ENCODE peak calls at places on chromosomes 7 and 10, in seven cellular contexts. G, Q, W, P, D, E and J are unnamed samples.

GRCh38 chr7:73647725-73648592 is 19.7 kb upstream of the VPS37D start:
- DNase-seq in G (peak; percentile 41), Q (no peak), W (no peak), P (no peak), D (peak; percentile 95), E (no peak), J (peak; percentile 33)

GRCh38 chr7:114540291-114540690 is 125.7 kb downstream of the FOXP2 start:
- DNase-seq in G (no peak), Q (no peak), W (no peak), P (no peak), D (no peak), E (no peak), J (no peak)

GRCh38 chr7:45446195-45446944 is 127.8 kb upstream of the ADCY1 start:
- DNase-seq in G (no peak), Q (no peak), W (no peak), P (peak; percentile 54), D (no peak), E (peak; percentile 12), J (no peak)

GRCh38 chr7:159099217-159099655 is 45.4 kb downstream of the VIPR2 start:
- DNase-seq in G (no peak), Q (no peak), W (no peak), P (no peak), D (no peak), E (no peak), J (no peak)

GRCh38 chr10:112361951-112362770 is 11.8 kb upstream of the ACSL5 start:
- DNase-seq in G (no peak), Q (no peak), W (no peak), P (peak; percentile 30), D (peak; percentile 63), E (peak; percentile 48), J (no peak)

GRCh38 chr7:47625861-47626444 is 44.0 kb upstream of the TNS3 start:
- DNase-seq in G (no peak), Q (no peak), W (no peak), P (no peak), D (no peak), E (no peak), J (no peak)

GRCh38 chr10:99172130-99172738 is 63.4 kb downstream of the HPSE2 start:
- DNase-seq in G (peak; percentile 39), Q (peak; percentile 11), W (no peak), P (no peak), D (peak; percentile 48), E (peak; percentile 78), J (no peak)

GRCh38 chr10:126315471-126316177 is 72.7 kb downstream of the ADAM12 start:
- DNase-seq in G (no peak), Q (peak; percentile 86), W (no peak), P (peak; percentile 94), D (no peak), E (peak; percentile 78), J (no peak)

GRCh38 chr7:46853451-46853850 is 728.5 kb downstream of the TNS3 start:
- DNase-seq in G (no peak), Q (no peak), W (no peak), P (peak; percentile 68), D (no peak), E (no peak), J (no peak)

GRCh38 chr7:141641876-141642275 is 60.1 kb downstream of the DENND11 start:
- DNase-seq in G (no peak), Q (no peak), W (no peak), P (no peak), D (no peak), E (no peak), J (no peak)

GRCh38 chr7:154649015-154649414 is 353.9 kb downstream of the PAXIP1 start:
- DNase-seq in G (no peak), Q (no peak), W (no peak), P (no peak), D (no peak), E (no peak), J (no peak)

GRCh38 chr10:68154211-68154497 is 44.9 kb downstream of the MYPN start:
- DNase-seq in G (no peak), Q (peak; percentile 29), W (no peak), P (peak; percentile 71), D (no peak), E (peak; percentile 79), J (no peak)

GRCh38 chr10:31099101-31099500 is 67.4 kb upstream of the ZNF438 start:
- DNase-seq in G (no peak), Q (peak; percentile 48), W (no peak), P (no peak), D (no peak), E (peak; percentile 42), J (no peak)

GRCh38 chr10:88851706-88852105 is at the start of gene ANKRD22:
- DNase-seq in G (no peak), Q (peak; percentile 44), W (peak; percentile 56), P (peak; percentile 35), D (no peak), E (peak; percentile 61), J (no peak)

GRCh38 chr7:88759216-88759955 is at the start of gene ZNF804B:
- DNase-seq in G (peak; percentile 62), Q (no peak), W (no peak), P (no peak), D (peak; percentile 37), E (no peak), J (no peak)

GRCh38 chr10:12954866-12955265 is 46.6 kb downstream of the CCDC3 start:
- DNase-seq in G (no peak), Q (no peak), W (no peak), P (no peak), D (no peak), E (no peak), J (no peak)

GRCh38 chr7:127346575-127347256 is 45.8 kb downstream of the ZNF800 start:
- DNase-seq in G (no peak), Q (no peak), W (no peak), P (no peak), D (no peak), E (no peak), J (no peak)

GRCh38 chr7:112298543-112299100 is 92.1 kb downstream of the ZNF277 start:
- DNase-seq in G (no peak), Q (no peak), W (no peak), P (no peak), D (no peak), E (no peak), J (no peak)

GRCh38 chr10:26212511-26212910 is 4.1 kb upstream of the GAD2 start:
- DNase-seq in G (no peak), Q (no peak), W (no peak), P (no peak), D (no peak), E (no peak), J (no peak)

GRCh38 chr10:132443605-132443997 is 46.6 kb downstream of the PWWP2B start:
- DNase-seq in G (peak; percentile 72), Q (peak; percentile 38), W (no peak), P (no peak), D (no peak), E (peak; percentile 45), J (peak; percentile 66)

GRCh38 chr10:70652761-70653657 is 19.3 kb upstream of the ADAMTS14 start:
- DNase-seq in G (no peak), Q (peak; percentile 98), W (no peak), P (peak; percentile 100), D (no peak), E (peak; percentile 98), J (no peak)

GRCh38 chr10:7942311-7942710 is 112.2 kb upstream of the GATA3 start:
- DNase-seq in G (no peak), Q (no peak), W (no peak), P (no peak), D (no peak), E (peak; percentile 56), J (no peak)

GRCh38 chr10:83212632-83213349 is 926.5 kb upstream of the GHITM start:
- DNase-seq in G (no peak), Q (no peak), W (no peak), P (peak; percentile 93), D (no peak), E (no peak), J (no peak)

GRCh38 chr10:117547301-117548153 is 5.0 kb downstream of the EMX2 start:
- DNase-seq in G (no peak), Q (no peak), W (no peak), P (no peak), D (no peak), E (no peak), J (no peak)

GRCh38 chr10:15245530-15245929 is 77.0 kb upstream of the NMT2 start:
- DNase-seq in G (no peak), Q (no peak), W (no peak), P (no peak), D (no peak), E (no peak), J (no peak)

DNA sequence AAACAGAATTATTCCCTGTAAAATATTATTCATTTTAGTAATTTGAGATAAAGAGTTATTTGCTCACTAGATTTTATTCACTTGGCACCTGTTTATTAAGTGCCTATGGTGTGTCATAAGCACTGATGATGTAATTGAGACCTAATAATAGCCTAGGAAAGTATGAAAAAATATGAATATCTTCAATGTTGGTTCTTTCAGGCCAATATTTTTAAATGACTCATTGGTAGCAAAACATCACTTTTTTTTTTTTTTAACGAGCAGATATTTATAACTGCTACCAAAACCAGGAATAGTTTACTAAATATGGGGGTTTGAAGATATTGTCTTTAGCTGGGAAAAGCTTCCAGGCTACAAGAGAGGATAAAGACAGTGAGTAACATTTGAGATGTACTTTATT is 228.0 kb downstream of the PRKG1 start:
- DNase-seq in G (no peak), Q (no peak), W (no peak), P (no peak), D (no peak), E (peak; percentile 74), J (no peak)
- H3K27ac ChIP-seq in G (no peak overlapping the region), Q (no peak overlapping the region), W (peak overlapping the region; percentile 85), P (peak overlapping the region; percentile 1), D (no peak overlapping the region), E (no peak overlapping the region), J (no peak overlapping the region)

GRCh38 chr7:50355817-50356178 is 51.3 kb downstream of the IKZF1 start:
- DNase-seq in G (no peak), Q (no peak), W (no peak), P (no peak), D (no peak), E (no peak), J (no peak)
- H3K27ac ChIP-seq in G (no peak overlapping the region), Q (no peak overlapping the region), W (no peak overlapping the region), P (no peak overlapping the region), D (no peak overlapping the region), E (no peak overlapping the region), J (peak overlapping the region; percentile 96)

GRCh38 chr7:136509466-136509865 is 359.0 kb upstream of the CHRM2 start:
- DNase-seq in G (no peak), Q (no peak), W (no peak), P (no peak), D (no peak), E (no peak), J (no peak)
- H3K27ac ChIP-seq in G (no peak overlapping the region), Q (no peak overlapping the region), W (no peak overlapping the region), P (no peak overlapping the region), D (no peak overlapping the region), E (no peak overlapping the region), J (no peak overlapping the region)

GRCh38 chr7:135164357-135165021 is 6.0 kb downstream of the CYREN start:
- DNase-seq in G (no peak), Q (no peak), W (no peak), P (no peak), D (no peak), E (no peak), J (no peak)

GRCh38 chr7:135168001-135168400 is 2.5 kb downstream of the CYREN start:
- DNase-seq in G (no peak), Q (no peak), W (no peak), P (no peak), D (no peak), E (no peak), J (no peak)

GRCh38 chr7:135166338-135166989 is 4.0 kb downstream of the CYREN start:
- DNase-seq in G (no peak), Q (no peak), W (no peak), P (no peak), D (peak; percentile 64), E (no peak), J (no peak)

GRCh38 chr7:135167360-135167759 is 3.1 kb downstream of the CYREN start:
- DNase-seq in G (no peak), Q (no peak), W (no peak), P (no peak), D (no peak), E (no peak), J (no peak)

GRCh38 chr7:135165862-135166261 is 4.6 kb downstream of the CYREN start:
- DNase-seq in G (no peak), Q (no peak), W (no peak), P (no peak), D (no peak), E (no peak), J (no peak)
- H3K27ac ChIP-seq in G (no peak overlapping the region), Q (no peak overlapping the region), W (peak overlapping the region; percentile 98), P (no peak overlapping the region), D (peak overlapping the region; percentile 60), E (no peak overlapping the region), J (no peak overlapping the region)